ENCODE peak calls at places on chromosomes 7 and 10, in nine cellular contexts. K, T, W, S, E, Y, Z, R and G are unnamed samples.

GRCh38 chr10:79292789-79293746 is 54.2 kb upstream of the PPIF start:
- DNase-seq in E (no peak), W (no peak), T (no peak), K (no peak), S (no peak), R (no peak), Y (no peak), Z (no peak), G (peak; percentile 26)

GRCh38 chr7:102918865-102919264 is 6.1 kb downstream of the LRRC17 start:
- DNase-seq in Y (no peak), K (no peak), E (no peak), S (no peak), T (no peak), R (no peak), W (no peak), Z (no peak), G (no peak)

GRCh38 chr7:151934584-151934983 is 21.7 kb upstream of the GALNTL5 start:
- DNase-seq in W (peak; percentile 28), K (no peak), R (no peak), Y (no peak), Z (no peak), S (no peak), E (no peak), T (no peak), G (no peak)

GRCh38 chr10:91022390-91022789 is 101.5 kb upstream of the ANKRD1 start:
- DNase-seq in E (no peak), T (peak; percentile 48), S (no peak), Y (no peak), K (no peak), R (no peak), Z (no peak), W (no peak), G (no peak)

GRCh38 chr7:107045195-107045960 is 873 bp downstream of the PRKAR2B start:
- DNase-seq in T (peak; percentile 32), W (no peak), S (no peak), K (no peak), E (no peak), R (no peak), Y (no peak), Z (no peak), G (no peak)

GRCh38 chr7:22331704-22332103 is 25.2 kb downstream of the RAPGEF5 start:
- DNase-seq in K (no peak), W (no peak), S (no peak), T (no peak), Y (no peak), R (no peak), E (no peak), Z (no peak), G (no peak)

GRCh38 chr7:150778738-150779301 is 21.3 kb downstream of the TMEM176B start:
- DNase-seq in K (peak; percentile 84), E (peak; percentile 91), Y (peak; percentile 82), Z (peak; percentile 80), W (peak; percentile 93), R (peak; percentile 83), S (peak; percentile 88), T (peak; percentile 87), G (peak; percentile 81)

GRCh38 chr7:56083150-56083785 is 9.5 kb downstream of the PHKG1 start:
- DNase-seq in R (peak; percentile 64), W (no peak), E (peak; percentile 82), T (no peak), Y (no peak), Z (no peak), S (peak; percentile 42), K (peak; percentile 43), G (no peak)

GRCh38 chr10:43037942-43038782 is 38.7 kb upstream of the RET start:
- DNase-seq in K (no peak), R (no peak), S (no peak), W (peak; percentile 7), Y (no peak), E (peak; percentile 69), T (no peak), Z (peak; percentile 27), G (no peak)

GRCh38 chr10:22391605-22392004 is 46.3 kb downstream of the SPAG6 start:
- DNase-seq in Y (no peak), E (no peak), S (no peak), W (no peak), K (no peak), R (no peak), Z (no peak), T (no peak), G (no peak)

GRCh38 chr10:16030562-16030961 is 170.3 kb upstream of the MINDY3 start:
- DNase-seq in T (no peak), W (no peak), K (no peak), Z (no peak), E (no peak), S (no peak), Y (no peak), R (no peak), G (no peak)

GRCh38 chr7:92695308-92696261 is 105.4 kb upstream of the FAM133B start:
- DNase-seq in S (peak; percentile 81), K (peak; percentile 78), R (peak; percentile 30), Y (peak; percentile 17), E (no peak), W (peak; percentile 95), T (peak; percentile 85), Z (peak; percentile 44), G (no peak)
- H3K4me1 ChIP-seq in S (no peaks in the 10 kb centered on the region), K (peaks cover 52% of the 10 kb centered on the region), R (peaks cover 45% of the 10 kb centered on the region), Y (no peaks in the 10 kb centered on the region), E (peaks cover 26% of the 10 kb centered on the region), W (peaks cover 10% of the 10 kb centered on the region), T (peaks cover 41% of the 10 kb centered on the region), Z (peaks cover 4% of the 10 kb centered on the region), G (peaks cover 11% of the 10 kb centered on the region)

GRCh38 chr7:92930404-92930803 is 94.0 kb upstream of the CDK6 start:
- DNase-seq in Y (no peak), Z (no peak), R (no peak), T (no peak), E (no peak), S (no peak), W (no peak), K (no peak), G (no peak)

GRCh38 chr7:92924800-92925199 is 88.4 kb upstream of the CDK6 start:
- DNase-seq in T (no peak), K (no peak), W (no peak), Y (no peak), Z (no peak), E (no peak), R (no peak), S (no peak), G (no peak)

GRCh38 chr7:92926697-92927044 is 90.3 kb upstream of the CDK6 start:
- DNase-seq in T (no peak), Z (no peak), R (no peak), S (no peak), W (no peak), Y (no peak), E (no peak), K (no peak), G (no peak)

DNA sequence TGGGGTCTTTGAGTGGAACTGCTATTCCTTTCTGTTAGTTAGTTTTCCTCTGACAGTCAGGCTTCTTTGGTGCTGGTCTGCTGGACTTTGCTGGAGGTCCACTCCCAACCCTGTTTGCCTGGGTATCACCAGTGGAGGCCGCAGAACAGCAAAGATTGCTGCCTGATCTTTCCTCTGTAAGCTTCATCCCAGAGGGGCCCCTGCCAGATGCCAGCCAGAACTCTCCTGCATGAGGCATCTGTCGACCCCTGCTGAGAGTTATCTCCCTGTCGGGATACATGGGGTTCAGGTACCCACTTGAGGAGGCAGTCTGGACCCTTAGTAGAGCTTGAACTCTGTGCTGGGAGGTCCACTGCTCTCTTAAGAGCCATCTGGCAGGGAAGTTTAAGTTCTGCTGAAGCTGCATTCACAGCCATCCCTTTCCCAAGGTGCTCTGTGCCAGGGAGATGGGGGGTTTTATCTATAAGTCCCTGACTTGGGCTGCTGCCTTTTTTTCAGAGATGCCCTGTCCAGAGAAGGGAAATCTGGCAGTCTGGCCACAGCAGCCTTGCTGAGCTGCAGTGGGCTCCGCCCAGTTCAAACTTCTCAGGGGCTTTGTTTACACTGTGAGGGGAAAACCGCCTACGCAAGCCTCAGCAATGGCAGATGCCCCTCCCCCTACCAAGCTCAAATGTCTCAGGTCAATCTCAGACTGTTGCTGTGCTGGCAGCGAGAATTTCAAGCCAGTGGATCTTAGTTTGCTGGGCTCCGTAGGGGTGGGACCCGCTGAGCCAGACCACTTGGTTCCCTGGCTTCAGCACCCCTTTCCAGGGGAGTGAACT is 89.7 kb upstream of the CDK6 start:
- DNase-seq in Z (no peak), E (no peak), S (no peak), K (no peak), R (no peak), W (no peak), T (peak; percentile 55), Y (no peak), G (no peak)
- H3K4me3 ChIP-seq in Z (no peak overlapping the region), E (no peak overlapping the region), S (no peak overlapping the region), K (no peak overlapping the region), R (no peak overlapping the region), W (no peak overlapping the region), T (no peak overlapping the region), Y (no peak overlapping the region), G (no peak overlapping the region)

GRCh38 chr7:140605337-140605736 is 35.3 kb downstream of the DENND2A start:
- DNase-seq in E (no peak), Y (no peak), K (no peak), S (no peak), W (no peak), Z (no peak), T (no peak), R (no peak), G (no peak)
- TF ChIP-seq CTCF in E (no peak), Y (no peak), K (no peak), S (no peak), W (no peak), Z (no peak), T (no peak), R (no peak), G (no peak)

GRCh38 chr10:110503528-110504110 is 5.9 kb downstream of the DUSP5 start:
- DNase-seq in S (no peak), T (no peak), W (no peak), Y (no peak), Z (no peak), E (no peak), R (no peak), K (no peak), G (no peak)

GRCh38 chr10:110501142-110501937 is 3.6 kb downstream of the DUSP5 start:
- DNase-seq in R (peak; percentile 92), E (peak; percentile 92), Z (peak; percentile 89), W (peak; percentile 90), T (peak; percentile 81), Y (peak; percentile 81), S (peak; percentile 83), K (peak; percentile 89), G (peak; percentile 19)

GRCh38 chr10:110502072-110502845 is 4.6 kb downstream of the DUSP5 start:
- DNase-seq in T (no peak), S (no peak), R (no peak), E (no peak), Y (no peak), Z (no peak), K (no peak), W (no peak), G (no peak)

GRCh38 chr10:110504111-110504735 is 6.5 kb downstream of the DUSP5 start:
- DNase-seq in T (no peak), W (peak; percentile 45), Z (peak; percentile 65), Y (peak; percentile 54), K (peak; percentile 60), S (no peak), E (peak; percentile 64), R (peak; percentile 48), G (no peak)

DNA sequence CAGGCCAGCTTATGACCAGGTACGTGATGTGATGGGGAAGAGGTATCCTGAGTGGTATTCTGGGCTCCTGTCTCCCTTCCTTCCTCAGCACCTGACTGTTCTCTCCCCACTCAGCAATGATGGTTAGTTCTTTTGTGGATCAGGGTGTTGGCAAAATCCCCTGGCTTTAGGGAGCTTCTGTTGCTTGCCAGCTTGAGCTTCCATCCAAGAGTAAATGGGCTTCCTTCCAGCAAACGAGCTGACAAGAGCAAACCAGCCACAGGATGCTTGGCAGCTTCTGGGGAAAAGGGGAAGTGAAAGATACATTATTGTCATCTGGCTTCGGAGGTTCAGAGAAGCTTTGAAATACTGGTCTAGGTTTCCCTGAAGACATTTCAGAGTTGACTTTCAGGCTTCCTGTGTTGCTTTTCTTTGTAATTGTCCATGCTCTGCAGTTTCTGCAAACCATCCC is 5.2 kb downstream of the DUSP5 start:
- DNase-seq in W (peak; percentile 60), K (peak; percentile 67), T (no peak), R (peak; percentile 80), Z (peak; percentile 52), E (no peak), Y (peak; percentile 59), S (no peak), G (no peak)
- H3K4me1 ChIP-seq in W (peaks cover 7% of the 10 kb centered on the region), K (peaks cover 48% of the 10 kb centered on the region), T (peaks cover 40% of the 10 kb centered on the region), R (peaks cover 95% of the 10 kb centered on the region), Z (peaks cover 28% of the 10 kb centered on the region), E (peaks cover 80% of the 10 kb centered on the region), Y (peaks cover 8% of the 10 kb centered on the region), S (peaks cover 44% of the 10 kb centered on the region), G (peaks cover 49% of the 10 kb centered on the region)